ENCODE peak calls at places on chromosomes 7 and 10, in seven cellular contexts. H, T, B, W, M, R and I are unnamed samples. For H3K4me1, the result is how much of the 10 kb centered on the place peaks cover.

GRCh38 chr7:142357953-142358520 is 100.2 kb upstream of the PRSS58 start:
- DNase-seq in W (no peak), R (peak), B (no peak), H (peak), M (no peak), T (peak), I (no peak)

GRCh38 chr7:130290745-130291144 is 2.2 kb upstream of the CPA4 start:
- DNase-seq in W (peak), R (no peak), B (no peak), H (no peak), M (no peak), T (peak), I (no peak)

GRCh38 chr7:123433665-123434064 is 100.7 kb downstream of the IQUB start:
- DNase-seq in H (no peak), R (no peak), M (no peak), T (no peak), W (no peak), B (no peak), I (no peak)

GRCh38 chr10:122490268-122490667 is 28.9 kb downstream of the HTRA1 start:
- DNase-seq in T (peak), W (no peak), M (no peak), H (no peak), B (no peak), R (no peak), I (no peak)

GRCh38 chr10:102759497-102760210 is 15.9 kb downstream of the WBP1L start:
- DNase-seq in H (no peak), B (no peak), T (no peak), R (no peak), M (no peak), W (no peak), I (no peak)

GRCh38 chr7:128872394-128872824 is 9.8 kb downstream of the ATP6V1F start:
- DNase-seq in B (peak), R (no peak), T (no peak), W (no peak), M (no peak), H (no peak), I (no peak)

GRCh38 chr10:104340099-104340594 is 1.9 kb upstream of the ITPRIP start:
- DNase-seq in R (peak), M (no peak), H (peak), B (no peak), T (no peak), W (peak), I (no peak)

GRCh38 chr10:80900661-80901060 is 363.0 kb downstream of the SH2D4B start:
- DNase-seq in T (no peak), H (no peak), M (no peak), B (no peak), W (no peak), R (no peak), I (no peak)

GRCh38 chr10:17756557-17757208 is 4.7 kb downstream of the TMEM236 start:
- DNase-seq in R (peak), H (peak), M (no peak), W (peak), T (peak), B (no peak), I (no peak)

GRCh38 chr7:135174941-135175340 is 4.4 kb upstream of the CYREN start:
- DNase-seq in H (no peak), M (no peak), T (no peak), R (no peak), B (no peak), W (no peak), I (no peak)

GRCh38 chr10:124649209-124649608 is 95.0 kb downstream of the FAM53B start:
- DNase-seq in M (peak), R (no peak), W (no peak), H (no peak), T (no peak), B (no peak), I (no peak)

GRCh38 chr7:77563275-77563674 is 26.2 kb downstream of the PTPN12 start:
- DNase-seq in M (no peak), R (no peak), H (no peak), W (no peak), B (no peak), T (no peak), I (no peak)

GRCh38 chr10:116888380-116889055 is 39.2 kb downstream of the ENO4 start:
- DNase-seq in H (peak), W (peak), T (peak), B (peak), R (peak), M (no peak), I (no peak)

GRCh38 chr7:131895541-131896173 is 339.2 kb upstream of the PODXL start:
- DNase-seq in H (no peak), R (peak), B (no peak), T (peak), M (no peak), W (no peak), I (no peak)

GRCh38 chr7:99242667-99243066 is 30.0 kb upstream of the MYH16 start:
- DNase-seq in H (no peak), W (no peak), T (no peak), R (no peak), M (no peak), B (no peak), I (no peak)

GRCh38 chr7:69147631-69148030 is 450.6 kb upstream of the AUTS2 start:
- DNase-seq in T (no peak), R (no peak), W (no peak), B (no peak), M (no peak), H (no peak), I (no peak)

GRCh38 chr10:86303626-86304025 is 63.0 kb downstream of the GRID1 start:
- DNase-seq in T (no peak), B (no peak), M (no peak), W (no peak), H (no peak), R (no peak), I (no peak)

GRCh38 chr10:34737772-34738169 is 77.3 kb downstream of the PARD3 start:
- DNase-seq in R (no peak), T (no peak), M (no peak), H (no peak), W (no peak), B (no peak), I (no peak)
- TF ChIP-seq CTCF in R (no peak), T (no peak), M (no peak), H (no peak), W (no peak), B (no peak), I (no peak)

GRCh38 chr7:46607176-46607575 is 686.1 kb upstream of the IGFBP3 start:
- DNase-seq in M (no peak), H (no peak), R (no peak), W (no peak), B (no peak), T (no peak), I (no peak)

GRCh38 chr7:46606771-46607170 is 685.7 kb upstream of the IGFBP3 start:
- DNase-seq in B (no peak), M (no peak), W (no peak), T (no peak), R (no peak), H (no peak), I (no peak)

GRCh38 chr7:46600340-46600739 is 679.3 kb upstream of the IGFBP3 start:
- DNase-seq in T (peak), H (no peak), B (no peak), W (no peak), R (peak), M (no peak), I (no peak)

GRCh38 chr7:46603780-46604725 is 683.0 kb upstream of the IGFBP3 start:
- DNase-seq in R (peak), M (peak), H (peak), W (peak), T (peak), B (peak), I (peak)

DNA sequence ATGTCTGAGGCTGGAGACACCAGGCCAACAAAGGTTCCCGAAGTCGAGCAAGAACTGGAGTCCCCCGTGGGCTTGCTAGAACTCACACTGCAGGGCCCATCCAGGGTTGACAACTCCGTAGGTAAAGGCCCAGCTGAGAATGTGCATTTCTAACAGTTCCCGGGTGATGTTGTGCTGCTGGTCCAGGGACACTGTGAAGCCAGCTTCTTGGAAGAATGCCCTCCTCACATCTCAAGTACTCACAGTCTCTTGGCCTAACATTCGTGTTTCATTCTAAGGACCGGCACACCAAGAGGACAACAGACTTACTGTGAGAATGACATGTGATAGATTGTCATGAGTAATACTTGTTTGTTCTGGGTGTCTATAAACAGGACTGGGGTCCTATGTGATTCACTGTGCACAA is 682.2 kb upstream of the IGFBP3 start:
- DNase-seq in W (no peak), T (no peak), M (peak), B (no peak), H (no peak), R (no peak), I (no peak)
- H3K27ac ChIP-seq in W (no peak), T (no peak), M (no peak), B (no peak), H (no peak), R (peak), I (peak)

DNA sequence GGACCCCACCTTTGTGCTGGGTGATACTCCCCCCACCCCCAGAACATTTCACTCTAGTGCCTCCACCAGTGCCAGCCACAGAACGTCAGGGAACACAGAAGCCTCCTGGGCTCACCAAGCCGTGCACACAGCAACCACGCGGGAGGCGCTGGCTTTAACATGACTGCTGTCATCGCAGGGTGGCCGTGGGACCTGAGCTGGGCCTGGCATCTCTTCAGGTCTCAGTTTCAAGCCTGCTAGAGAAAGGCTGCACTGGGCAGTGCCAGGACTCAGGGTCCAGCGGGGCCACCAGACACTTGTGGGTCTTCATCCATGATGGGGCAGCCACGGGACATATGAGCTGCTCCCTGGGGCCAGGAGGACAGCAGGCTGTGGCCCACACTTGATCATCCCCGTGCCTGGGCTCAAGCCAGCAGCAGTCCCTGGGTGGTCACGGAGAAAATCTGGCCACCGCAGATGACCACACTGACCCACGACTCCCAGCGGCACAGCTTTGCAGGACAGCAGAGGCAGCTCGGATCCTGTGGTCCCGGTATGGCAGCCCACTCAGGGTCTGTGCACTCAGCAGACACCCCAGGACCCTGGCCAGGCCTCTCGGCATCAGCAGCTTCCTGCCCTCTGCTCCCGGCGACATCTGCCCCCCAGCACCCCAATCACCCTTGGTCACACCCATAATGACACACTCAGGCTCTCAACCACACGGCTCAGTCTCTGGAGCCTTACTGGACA is 44.2 kb downstream of the CAMK2B start:
- DNase-seq in H (no peak), T (no peak), W (no peak), M (peak), B (peak), R (no peak), I (peak)
- H3K4me1 ChIP-seq in H (under half), T (under half), W (under half), M (under half), B (under half), R (under half), I (under half)

GRCh38 chr10:120942806-120943413 is 91.7 kb downstream of the WDR11 start:
- DNase-seq in T (peak), W (peak), M (peak), B (peak), R (peak), H (peak), I (peak)
- TF ChIP-seq CTCF in T (peak), W (peak), M (peak), B (peak), R (peak), H (peak), I (peak)

GRCh38 chr10:44932338-44933116 is 21.4 kb downstream of the TMEM72 start:
- DNase-seq in B (peak), M (peak), H (peak), R (peak), W (peak), T (peak), I (peak)

GRCh38 chr10:44933922-44934321 is 22.8 kb downstream of the TMEM72 start:
- DNase-seq in H (no peak), T (no peak), M (no peak), W (no peak), B (no peak), R (no peak), I (no peak)

GRCh38 chr10:44933451-44933850 is 22.3 kb downstream of the TMEM72 start:
- DNase-seq in T (no peak), R (no peak), B (no peak), H (no peak), W (no peak), M (no peak), I (no peak)

GRCh38 chr10:44931621-44932337 is 20.6 kb downstream of the TMEM72 start:
- DNase-seq in T (no peak), M (no peak), B (no peak), R (no peak), H (no peak), W (peak), I (no peak)

DNA sequence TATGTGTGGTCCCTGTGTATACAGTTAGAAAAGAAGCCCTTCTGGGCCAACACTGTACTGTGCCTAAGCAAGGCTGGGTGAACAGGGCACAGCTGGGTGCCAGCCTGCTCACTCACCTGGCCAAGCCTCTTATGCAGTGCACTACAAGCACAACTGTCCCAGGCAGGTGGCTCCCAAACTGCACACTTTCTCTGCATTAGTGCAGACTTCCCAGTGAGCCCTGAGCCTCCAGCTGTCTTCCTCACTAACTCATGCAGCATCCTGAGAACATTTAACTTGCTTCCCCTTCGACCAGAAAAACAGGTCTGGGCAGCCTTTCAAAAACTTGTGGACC is 21.9 kb downstream of the TMEM72 start:
- DNase-seq in W (no peak), T (no peak), M (no peak), R (no peak), H (no peak), B (no peak), I (no peak)
- H3K27ac ChIP-seq in W (peak), T (no peak), M (no peak), R (no peak), H (no peak), B (no peak), I (no peak)

DNA sequence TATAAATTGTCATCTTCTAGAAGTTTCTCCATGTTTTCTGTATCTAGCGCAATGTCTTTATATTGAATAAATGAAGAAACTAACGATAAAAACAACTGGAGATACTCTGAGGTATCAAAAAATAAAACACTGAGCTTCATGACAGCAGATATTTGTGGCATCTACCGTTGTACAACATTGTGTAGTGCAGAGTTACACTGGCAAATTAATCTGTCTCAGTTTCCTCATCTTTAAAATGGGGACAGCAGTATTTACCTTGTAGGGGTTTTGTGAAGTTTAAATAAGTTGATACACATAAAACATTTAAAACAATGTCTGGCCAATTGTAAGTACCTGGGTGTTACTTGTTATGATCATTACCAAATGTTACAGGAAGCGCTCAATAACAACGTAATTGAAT is 10.4 kb downstream of the ITGB1 start:
- DNase-seq in R (no peak), M (no peak), T (no peak), W (no peak), B (no peak), H (no peak), I (no peak)
- H3K4me1 ChIP-seq in R (under half), M (under half), T (under half), W (half or more), B (under half), H (under half), I (under half)